ENCODE peak calls at places on chromosomes 7 and 10, in seven cellular contexts. One of them, this sample, is unnamed.

GRCh38 chr7:27868117-27868516 is 128.2 kb downstream of the TAX1BP1 start:
- DNase-seq in AG09309: no peak
- DNase-seq in stimulated activated CD8-positive, alpha-beta memory T cell treated with anti-CD3 and anti-CD28 coated beads, Interleukin-7, amount 100 ng/mL, for 24 hours: no peak
- DNase-seq in pulmonary artery endothelial cell: no peak
- DNase-seq in GM13976: no peak
- DNase-seq in ACHN: peak
- DNase-seq in activated CD8-positive, alpha-beta memory T cell treated with anti-CD3 and anti-CD28 coated beads, Interleukin-2, amount 10 ng/mL, durations not matched to agents 7 days and 5 days: no peak
- DNase-seq in this sample: no peak

GRCh38 chr10:97921581-97922377 is 72.1 kb downstream of the GOLGA7B start:
- DNase-seq in AG09309: no peak
- DNase-seq in stimulated activated CD8-positive, alpha-beta memory T cell treated with anti-CD3 and anti-CD28 coated beads, Interleukin-7, amount 100 ng/mL, for 24 hours: no peak
- DNase-seq in pulmonary artery endothelial cell: no peak
- DNase-seq in GM13976: no peak
- DNase-seq in ACHN: no peak
- DNase-seq in activated CD8-positive, alpha-beta memory T cell treated with anti-CD3 and anti-CD28 coated beads, Interleukin-2, amount 10 ng/mL, durations not matched to agents 7 days and 5 days: no peak
- DNase-seq in this sample: no peak

GRCh38 chr7:47792521-47793121 is 155.6 kb downstream of the PKD1L1 start:
- DNase-seq in AG09309: no peak
- DNase-seq in stimulated activated CD8-positive, alpha-beta memory T cell treated with anti-CD3 and anti-CD28 coated beads, Interleukin-7, amount 100 ng/mL, for 24 hours: no peak
- DNase-seq in pulmonary artery endothelial cell: no peak
- DNase-seq in GM13976: no peak
- DNase-seq in ACHN: peak
- DNase-seq in activated CD8-positive, alpha-beta memory T cell treated with anti-CD3 and anti-CD28 coated beads, Interleukin-2, amount 10 ng/mL, durations not matched to agents 7 days and 5 days: no peak
- DNase-seq in this sample: no peak

GRCh38 chr10:77576633-77577032 is 61.0 kb downstream of the KCNMA1 start:
- DNase-seq in AG09309: no peak
- DNase-seq in stimulated activated CD8-positive, alpha-beta memory T cell treated with anti-CD3 and anti-CD28 coated beads, Interleukin-7, amount 100 ng/mL, for 24 hours: no peak
- DNase-seq in pulmonary artery endothelial cell: no peak
- DNase-seq in GM13976: no peak
- DNase-seq in ACHN: no peak
- DNase-seq in activated CD8-positive, alpha-beta memory T cell treated with anti-CD3 and anti-CD28 coated beads, Interleukin-2, amount 10 ng/mL, durations not matched to agents 7 days and 5 days: no peak
- DNase-seq in this sample: no peak

GRCh38 chr7:46881507-46882127 is 700.3 kb downstream of the TNS3 start:
- DNase-seq in AG09309: no peak
- DNase-seq in stimulated activated CD8-positive, alpha-beta memory T cell treated with anti-CD3 and anti-CD28 coated beads, Interleukin-7, amount 100 ng/mL, for 24 hours: no peak
- DNase-seq in pulmonary artery endothelial cell: no peak
- DNase-seq in GM13976: no peak
- DNase-seq in ACHN: no peak
- DNase-seq in activated CD8-positive, alpha-beta memory T cell treated with anti-CD3 and anti-CD28 coated beads, Interleukin-2, amount 10 ng/mL, durations not matched to agents 7 days and 5 days: no peak
- DNase-seq in this sample: no peak

GRCh38 chr10:133307776-133308430 is 769 bp downstream of the TUBGCP2 start:
- DNase-seq in AG09309: no peak
- DNase-seq in stimulated activated CD8-positive, alpha-beta memory T cell treated with anti-CD3 and anti-CD28 coated beads, Interleukin-7, amount 100 ng/mL, for 24 hours: peak
- DNase-seq in pulmonary artery endothelial cell: no peak
- DNase-seq in GM13976: peak
- DNase-seq in ACHN: peak
- DNase-seq in activated CD8-positive, alpha-beta memory T cell treated with anti-CD3 and anti-CD28 coated beads, Interleukin-2, amount 10 ng/mL, durations not matched to agents 7 days and 5 days: peak
- DNase-seq in this sample: peak

GRCh38 chr10:27153855-27154198 is 357 bp downstream of the YME1L1 start:
- DNase-seq in AG09309: no peak
- DNase-seq in stimulated activated CD8-positive, alpha-beta memory T cell treated with anti-CD3 and anti-CD28 coated beads, Interleukin-7, amount 100 ng/mL, for 24 hours: peak
- DNase-seq in pulmonary artery endothelial cell: no peak
- DNase-seq in GM13976: peak
- DNase-seq in ACHN: peak
- DNase-seq in activated CD8-positive, alpha-beta memory T cell treated with anti-CD3 and anti-CD28 coated beads, Interleukin-2, amount 10 ng/mL, durations not matched to agents 7 days and 5 days: no peak
- DNase-seq in this sample: peak

GRCh38 chr7:240887-241421 is 48.6 kb downstream of the FAM20C start:
- DNase-seq in AG09309: no peak
- DNase-seq in stimulated activated CD8-positive, alpha-beta memory T cell treated with anti-CD3 and anti-CD28 coated beads, Interleukin-7, amount 100 ng/mL, for 24 hours: no peak
- DNase-seq in pulmonary artery endothelial cell: no peak
- DNase-seq in GM13976: no peak
- DNase-seq in ACHN: no peak
- DNase-seq in activated CD8-positive, alpha-beta memory T cell treated with anti-CD3 and anti-CD28 coated beads, Interleukin-2, amount 10 ng/mL, durations not matched to agents 7 days and 5 days: no peak
- DNase-seq in this sample: no peak

GRCh38 chr7:17772581-17773288 is 167.6 kb downstream of the SNX13 start:
- DNase-seq in AG09309: no peak
- DNase-seq in stimulated activated CD8-positive, alpha-beta memory T cell treated with anti-CD3 and anti-CD28 coated beads, Interleukin-7, amount 100 ng/mL, for 24 hours: no peak
- DNase-seq in pulmonary artery endothelial cell: no peak
- DNase-seq in GM13976: no peak
- DNase-seq in ACHN: no peak
- DNase-seq in activated CD8-positive, alpha-beta memory T cell treated with anti-CD3 and anti-CD28 coated beads, Interleukin-2, amount 10 ng/mL, durations not matched to agents 7 days and 5 days: no peak
- DNase-seq in this sample: peak

GRCh38 chr10:5040781-5041470 is 37.3 kb upstream of the AKR1C2 start:
- DNase-seq in AG09309: no peak
- DNase-seq in stimulated activated CD8-positive, alpha-beta memory T cell treated with anti-CD3 and anti-CD28 coated beads, Interleukin-7, amount 100 ng/mL, for 24 hours: no peak
- DNase-seq in pulmonary artery endothelial cell: no peak
- DNase-seq in GM13976: no peak
- DNase-seq in ACHN: peak
- DNase-seq in activated CD8-positive, alpha-beta memory T cell treated with anti-CD3 and anti-CD28 coated beads, Interleukin-2, amount 10 ng/mL, durations not matched to agents 7 days and 5 days: no peak
- DNase-seq in this sample: no peak

GRCh38 chr10:11636761-11637166 is 25.3 kb upstream of the USP6NL start:
- DNase-seq in AG09309: no peak
- DNase-seq in stimulated activated CD8-positive, alpha-beta memory T cell treated with anti-CD3 and anti-CD28 coated beads, Interleukin-7, amount 100 ng/mL, for 24 hours: no peak
- DNase-seq in pulmonary artery endothelial cell: no peak
- DNase-seq in GM13976: no peak
- DNase-seq in ACHN: no peak
- DNase-seq in activated CD8-positive, alpha-beta memory T cell treated with anti-CD3 and anti-CD28 coated beads, Interleukin-2, amount 10 ng/mL, durations not matched to agents 7 days and 5 days: no peak
- DNase-seq in this sample: no peak

GRCh38 chr10:22505923-22506685 is 160.8 kb downstream of the SPAG6 start:
- DNase-seq in AG09309: peak
- DNase-seq in stimulated activated CD8-positive, alpha-beta memory T cell treated with anti-CD3 and anti-CD28 coated beads, Interleukin-7, amount 100 ng/mL, for 24 hours: peak
- DNase-seq in pulmonary artery endothelial cell: no peak
- DNase-seq in GM13976: no peak
- DNase-seq in ACHN: no peak
- DNase-seq in activated CD8-positive, alpha-beta memory T cell treated with anti-CD3 and anti-CD28 coated beads, Interleukin-2, amount 10 ng/mL, durations not matched to agents 7 days and 5 days: peak
- DNase-seq in this sample: no peak

GRCh38 chr7:140333209-140333608 is 65.1 kb downstream of the SLC37A3 start:
- DNase-seq in AG09309: no peak
- DNase-seq in stimulated activated CD8-positive, alpha-beta memory T cell treated with anti-CD3 and anti-CD28 coated beads, Interleukin-7, amount 100 ng/mL, for 24 hours: no peak
- DNase-seq in pulmonary artery endothelial cell: no peak
- DNase-seq in GM13976: no peak
- DNase-seq in ACHN: no peak
- DNase-seq in activated CD8-positive, alpha-beta memory T cell treated with anti-CD3 and anti-CD28 coated beads, Interleukin-2, amount 10 ng/mL, durations not matched to agents 7 days and 5 days: no peak
- DNase-seq in this sample: no peak

GRCh38 chr10:73867126-73867807 is 7.1 kb downstream of the CAMK2G start:
- DNase-seq in AG09309: no peak
- DNase-seq in stimulated activated CD8-positive, alpha-beta memory T cell treated with anti-CD3 and anti-CD28 coated beads, Interleukin-7, amount 100 ng/mL, for 24 hours: no peak
- DNase-seq in pulmonary artery endothelial cell: no peak
- DNase-seq in GM13976: no peak
- DNase-seq in ACHN: no peak
- DNase-seq in activated CD8-positive, alpha-beta memory T cell treated with anti-CD3 and anti-CD28 coated beads, Interleukin-2, amount 10 ng/mL, durations not matched to agents 7 days and 5 days: no peak
- DNase-seq in this sample: no peak

GRCh38 chr7:157441023-157441399 is 104.2 kb downstream of the DNAJB6 start:
- DNase-seq in AG09309: no peak
- DNase-seq in stimulated activated CD8-positive, alpha-beta memory T cell treated with anti-CD3 and anti-CD28 coated beads, Interleukin-7, amount 100 ng/mL, for 24 hours: no peak
- DNase-seq in pulmonary artery endothelial cell: no peak
- DNase-seq in GM13976: no peak
- DNase-seq in ACHN: no peak
- DNase-seq in activated CD8-positive, alpha-beta memory T cell treated with anti-CD3 and anti-CD28 coated beads, Interleukin-2, amount 10 ng/mL, durations not matched to agents 7 days and 5 days: peak
- DNase-seq in this sample: no peak

GRCh38 chr7:128210590-128211570 is 30.2 kb upstream of the LEP start:
- DNase-seq in AG09309: no peak
- DNase-seq in stimulated activated CD8-positive, alpha-beta memory T cell treated with anti-CD3 and anti-CD28 coated beads, Interleukin-7, amount 100 ng/mL, for 24 hours: no peak
- DNase-seq in pulmonary artery endothelial cell: no peak
- DNase-seq in GM13976: no peak
- DNase-seq in ACHN: no peak
- DNase-seq in activated CD8-positive, alpha-beta memory T cell treated with anti-CD3 and anti-CD28 coated beads, Interleukin-2, amount 10 ng/mL, durations not matched to agents 7 days and 5 days: no peak
- DNase-seq in this sample: no peak

GRCh38 chr10:3350205-3350604 is 177.6 kb upstream of the PITRM1 start:
- DNase-seq in AG09309: no peak
- DNase-seq in stimulated activated CD8-positive, alpha-beta memory T cell treated with anti-CD3 and anti-CD28 coated beads, Interleukin-7, amount 100 ng/mL, for 24 hours: no peak
- DNase-seq in pulmonary artery endothelial cell: no peak
- DNase-seq in GM13976: no peak
- DNase-seq in ACHN: no peak
- DNase-seq in activated CD8-positive, alpha-beta memory T cell treated with anti-CD3 and anti-CD28 coated beads, Interleukin-2, amount 10 ng/mL, durations not matched to agents 7 days and 5 days: no peak
- DNase-seq in this sample: no peak

GRCh38 chr10:95661818-95662217 is 5.3 kb upstream of the ALDH18A1 start:
- DNase-seq in AG09309: no peak
- DNase-seq in stimulated activated CD8-positive, alpha-beta memory T cell treated with anti-CD3 and anti-CD28 coated beads, Interleukin-7, amount 100 ng/mL, for 24 hours: no peak
- DNase-seq in pulmonary artery endothelial cell: no peak
- DNase-seq in GM13976: no peak
- DNase-seq in ACHN: no peak
- DNase-seq in activated CD8-positive, alpha-beta memory T cell treated with anti-CD3 and anti-CD28 coated beads, Interleukin-2, amount 10 ng/mL, durations not matched to agents 7 days and 5 days: no peak
- DNase-seq in this sample: no peak

GRCh38 chr10:8594176-8594575 is 539.7 kb downstream of the GATA3 start:
- DNase-seq in AG09309: no peak
- DNase-seq in stimulated activated CD8-positive, alpha-beta memory T cell treated with anti-CD3 and anti-CD28 coated beads, Interleukin-7, amount 100 ng/mL, for 24 hours: no peak
- DNase-seq in pulmonary artery endothelial cell: no peak
- DNase-seq in GM13976: no peak
- DNase-seq in ACHN: no peak
- DNase-seq in activated CD8-positive, alpha-beta memory T cell treated with anti-CD3 and anti-CD28 coated beads, Interleukin-2, amount 10 ng/mL, durations not matched to agents 7 days and 5 days: no peak
- DNase-seq in this sample: no peak

GRCh38 chr10:132120200-132120599 is 54.5 kb downstream of the JAKMIP3 start:
- DNase-seq in AG09309: no peak
- DNase-seq in stimulated activated CD8-positive, alpha-beta memory T cell treated with anti-CD3 and anti-CD28 coated beads, Interleukin-7, amount 100 ng/mL, for 24 hours: no peak
- DNase-seq in pulmonary artery endothelial cell: no peak
- DNase-seq in GM13976: no peak
- DNase-seq in ACHN: no peak
- DNase-seq in activated CD8-positive, alpha-beta memory T cell treated with anti-CD3 and anti-CD28 coated beads, Interleukin-2, amount 10 ng/mL, durations not matched to agents 7 days and 5 days: no peak
- DNase-seq in this sample: no peak